ENCODE peak calls at places on chromosome 11, in four cellular contexts. W is brain microvascular endothelial cell, P is colonic mucosa, L is left lung. K is an unnamed sample.

GRCh38 chr11:21411597-21411996 is 742.2 kb downstream of the NELL1 start:
- DNase-seq in W (no peak), P (no peak), L (no peak), K (no peak)

GRCh38 chr11:13897606-13898276 is 64.8 kb upstream of the SPON1 start:
- DNase-seq in W (no peak), P (no peak), L (no peak), K (no peak)

GRCh38 chr11:82995754-82996398 is 75.8 kb downstream of the RAB30 start:
- DNase-seq in W (peak), P (no peak), L (no peak), K (no peak)

GRCh38 chr11:44326615-44327475 is 16.9 kb upstream of the ALX4 start:
- DNase-seq in W (no peak), P (no peak), L (no peak), K (no peak)

GRCh38 chr11:112588252-112588668 is 327.6 kb upstream of the PLET1 start:
- DNase-seq in W (peak), P (peak), L (no peak), K (peak)

GRCh38 chr11:70319694-70320093 is 49.2 kb downstream of the PPFIA1 start:
- DNase-seq in W (no peak), P (no peak), L (no peak), K (no peak)

GRCh38 chr11:2797181-2797711 is 88.3 kb downstream of the CDKN1C start:
- DNase-seq in W (no peak), P (no peak), L (peak), K (no peak)

GRCh38 chr11:119121008-119121810 is at the start of gene HINFP:
- DNase-seq in W (peak), P (peak), L (peak), K (peak)

GRCh38 chr11:124799384-124800225 is 601 bp downstream of the MSANTD2 start:
- DNase-seq in W (no peak), P (peak), L (peak), K (peak)

GRCh38 chr11:117950320-117950719 is 21.1 kb upstream of the TMPRSS13 start:
- DNase-seq in W (no peak), P (no peak), L (no peak), K (no peak)

GRCh38 chr11:66856496-66857233 is at the start of gene LRFN4:
- DNase-seq in W (no peak), P (peak), L (peak), K (no peak)

GRCh38 chr11:62419560-62420342 is 918 bp downstream of the SCGB1A1 start:
- DNase-seq in W (no peak), P (no peak), L (no peak), K (no peak)

GRCh38 chr11:132874638-132875037 is 657.7 kb downstream of the OPCML start:
- DNase-seq in W (peak), P (no peak), L (no peak), K (no peak)

GRCh38 chr11:95788921-95789505 is 569 bp downstream of the FAM76B start:
- DNase-seq in W (peak), P (no peak), L (no peak), K (peak)

GRCh38 chr11:394034-394857 is at the start of gene PKP3:
- DNase-seq in W (peak), P (peak), L (peak), K (no peak)

GRCh38 chr11:396948-397548 is 3.0 kb downstream of the PKP3 start:
- DNase-seq in W (peak), P (peak), L (no peak), K (no peak)

GRCh38 chr11:394858-395655 is 1.0 kb downstream of the PKP3 start:
- DNase-seq in W (no peak), P (peak), L (no peak), K (no peak)

GRCh38 chr11:395866-396265 is 1.9 kb downstream of the PKP3 start:
- DNase-seq in W (no peak), P (peak), L (no peak), K (no peak)

DNA sequence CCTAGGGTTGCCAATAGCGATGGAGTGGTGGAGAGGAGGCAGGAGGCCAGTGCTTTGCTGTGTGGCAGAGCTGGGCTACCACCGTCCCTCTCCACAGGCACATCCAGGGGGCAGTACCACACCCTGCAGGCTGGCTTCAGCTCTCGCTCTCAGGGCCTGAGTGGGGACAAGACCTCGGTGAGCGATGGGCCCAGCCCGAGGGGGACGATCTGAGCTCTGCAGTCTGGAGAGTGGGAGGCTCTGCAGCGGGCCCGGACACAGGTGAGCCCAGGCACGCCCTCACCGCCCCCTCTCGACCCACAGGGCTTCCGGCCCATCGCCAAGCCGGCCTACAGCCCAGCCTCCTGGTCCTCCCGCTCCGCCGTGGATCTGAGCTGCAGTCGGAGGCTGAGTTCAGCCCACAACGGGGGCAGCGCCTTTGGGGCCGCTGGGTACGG is 2.5 kb downstream of the PKP3 start:
- DNase-seq in W (no peak), P (peak), L (no peak), K (no peak)
- TF ChIP-seq CTCF in W (peak), P (no peak), L (no peak), K (no peak)

DNA sequence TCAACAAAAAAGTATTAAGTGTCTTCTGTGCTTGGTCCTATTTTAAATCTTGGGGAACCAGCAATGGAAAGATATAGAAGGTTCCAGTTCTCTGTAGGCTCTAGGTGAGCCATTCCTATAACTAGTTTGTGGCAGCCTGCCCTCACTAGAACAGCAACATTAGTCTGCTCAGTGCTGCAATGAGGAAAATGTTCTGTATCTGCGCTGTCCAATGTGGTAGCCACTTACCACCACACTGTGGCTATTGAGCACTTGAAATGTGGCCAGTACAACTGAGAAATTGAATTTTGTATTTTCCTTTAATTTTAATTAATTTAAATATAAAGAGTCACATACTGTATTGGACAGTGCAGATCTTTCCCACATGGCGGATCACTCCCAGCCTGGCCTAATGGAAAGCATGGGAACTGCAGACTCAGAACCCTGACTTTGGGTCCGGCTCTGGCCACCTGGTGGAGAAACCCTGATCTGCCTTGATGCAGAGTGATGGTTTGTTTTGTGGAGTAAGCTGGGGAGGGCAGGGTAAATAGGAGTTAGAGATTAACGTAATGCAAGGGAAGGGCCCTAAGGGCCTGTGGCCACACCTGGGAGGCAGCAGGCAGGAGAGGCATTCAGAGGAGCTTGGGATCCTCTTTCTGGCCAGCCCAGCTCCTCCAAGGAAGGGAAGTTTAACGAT is 101.0 kb downstream of the ME3 start:
- DNase-seq in W (no peak), P (peak), L (no peak), K (peak)
- TF ChIP-seq CTCF in W (peak), P (peak), L (no peak), K (peak)

GRCh38 chr11:370087-370941 is 1.0 kb downstream of the B4GALNT4 start:
- DNase-seq in W (no peak), P (no peak), L (peak), K (no peak)
- TF ChIP-seq CTCF in W (no peak), P (no peak), L (no peak), K (peak)

GRCh38 chr11:63893355-63893754 is 23.6 kb downstream of the RCOR2 start:
- DNase-seq in W (no peak), P (no peak), L (no peak), K (no peak)

GRCh38 chr11:63888170-63889086 is 28.5 kb downstream of the RCOR2 start:
- DNase-seq in W (peak), P (peak), L (peak), K (no peak)

GRCh38 chr11:63889344-63889743 is 27.6 kb downstream of the RCOR2 start:
- DNase-seq in W (no peak), P (peak), L (peak), K (no peak)

GRCh38 chr11:63890368-63890767 is 26.6 kb downstream of the RCOR2 start:
- DNase-seq in W (no peak), P (no peak), L (no peak), K (no peak)

DNA sequence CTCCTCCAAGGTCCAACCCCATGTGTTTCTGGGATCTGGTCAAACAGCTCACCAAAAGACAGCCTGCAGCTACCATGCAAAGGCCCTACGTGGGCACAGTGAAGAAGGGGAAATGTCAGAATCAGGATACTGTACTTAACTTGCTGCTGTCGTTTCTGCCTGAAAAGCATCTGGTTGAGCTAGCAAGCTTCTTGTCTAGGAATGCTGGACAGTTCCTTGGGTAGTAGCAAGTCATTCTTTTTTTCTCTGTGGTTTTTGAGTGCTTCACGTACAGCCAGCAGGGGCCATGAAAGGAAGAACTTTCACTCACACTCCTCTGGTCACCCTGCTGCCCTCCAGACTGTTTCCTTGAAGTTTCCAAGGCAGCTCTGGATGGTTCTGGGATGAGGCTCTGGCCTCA is 24.7 kb downstream of the RCOR2 start:
- DNase-seq in W (peak), P (no peak), L (no peak), K (no peak)
- TF ChIP-seq CTCF in W (no peak), P (no peak), L (no peak), K (no peak)

K was measured in neural crest cell.